ENCODE peak calls at places on chromosomes 1 and 21, in ten cellular contexts. X is ovary, J is endodermal cell, P is upper lobe of right lung, I is neural crest cell, N is Caco-2, V is progenitor cell of endocrine pancreas, K is GM06990, S is SK-N-SH, D is DND-41. R is an unnamed sample.

GRCh38 chr1:153540394-153541361 is at the start of gene S100A5:
- DNase-seq in J (no peak), N (no peak), S (no peak), D (peak), K (no peak), P (peak), I (no peak), X (peak), V (no peak), R (no peak)

GRCh38 chr1:203306089-203306969 is 1.0 kb downstream of the BTG2 start:
- DNase-seq in S (peak), I (no peak), D (peak), X (peak), N (peak), P (peak), K (no peak), V (no peak), J (peak), R (no peak)

GRCh38 chr1:236419502-236419901 is 25.4 kb downstream of the EDARADD start:
- DNase-seq in X (no peak), P (no peak), I (no peak), S (peak), K (no peak), V (no peak), J (no peak), D (no peak), N (no peak), R (no peak)

GRCh38 chr1:10816743-10817369 is 20.4 kb upstream of the CASZ1 start:
- DNase-seq in K (no peak), X (no peak), P (no peak), J (peak), I (no peak), N (no peak), V (no peak), S (no peak), D (no peak), R (no peak)

GRCh38 chr1:27366411-27367159 is at the start of gene MAP3K6:
- DNase-seq in N (peak), J (peak), S (peak), D (peak), V (peak), K (no peak), P (peak), X (peak), I (peak), R (no peak)

GRCh38 chr1:12770620-12771019 is 2.9 kb upstream of the PRAMEF12 start:
- DNase-seq in J (no peak), I (no peak), X (no peak), K (no peak), V (no peak), N (no peak), D (no peak), P (no peak), S (no peak), R (no peak)

GRCh38 chr21:41367598-41368360 is 6.0 kb downstream of the MX2 start:
- DNase-seq in K (peak), S (no peak), J (peak), P (no peak), X (no peak), D (no peak), V (no peak), I (no peak), N (no peak), R (peak)

GRCh38 chr1:146021046-146021445 is 489 bp downstream of the HJV start:
- DNase-seq in P (no peak), X (no peak), V (no peak), J (no peak), D (no peak), K (no peak), N (no peak), S (no peak), I (no peak), R (no peak)

GRCh38 chr1:2438641-2439040 is 26.3 kb upstream of the PEX10 start:
- DNase-seq in I (no peak), N (no peak), D (no peak), X (no peak), P (no peak), S (no peak), V (no peak), K (no peak), J (no peak), R (no peak)

GRCh38 chr1:33927721-33928120 is 63.8 kb downstream of the HMGB4 start:
- DNase-seq in J (no peak), D (no peak), V (no peak), N (no peak), K (no peak), X (no peak), I (no peak), S (no peak), P (no peak), R (no peak)
- TF ChIP-seq CTCF in J (no peak), D (no peak), V (no peak), N (no peak), K (no peak), X (no peak), I (no peak), S (no peak), P (no peak), R (no peak)

DNA sequence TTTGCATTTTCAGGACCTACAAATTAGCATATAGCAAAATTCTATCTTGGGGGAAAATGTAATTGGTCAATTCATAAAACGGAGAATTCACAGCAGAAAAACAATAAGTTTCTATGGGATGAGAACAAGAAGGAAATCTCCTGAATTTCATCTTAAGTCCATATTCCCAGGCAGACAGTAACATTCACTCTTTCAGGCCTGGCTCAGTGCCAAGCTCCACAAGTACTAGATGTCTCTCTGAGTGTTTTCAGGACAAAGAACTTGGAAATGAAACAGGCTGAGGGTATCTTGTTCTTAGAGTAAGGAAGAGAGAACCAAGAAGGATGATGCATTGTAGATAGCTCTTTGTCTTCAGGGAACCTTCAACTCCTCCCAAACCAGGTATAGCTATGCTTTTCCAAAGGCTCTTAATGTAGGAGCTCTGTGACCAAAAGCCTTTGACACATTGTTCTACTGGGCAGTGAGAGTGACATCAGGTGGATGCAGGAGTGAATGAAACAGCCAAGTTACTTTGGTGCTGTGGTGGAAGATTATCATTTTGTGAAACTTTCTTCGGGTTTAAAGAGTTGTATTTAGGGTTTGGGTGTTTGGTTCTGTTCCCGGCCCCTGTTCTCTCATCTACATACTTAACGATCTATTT is 298.3 kb downstream of the GPATCH2 start:
- DNase-seq in X (no peak), P (no peak), N (no peak), K (no peak), D (no peak), J (no peak), I (no peak), S (no peak), V (no peak), R (no peak)
- TF ChIP-seq CTCF in X (no peak), P (no peak), N (no peak), K (no peak), D (no peak), J (no peak), I (no peak), S (no peak), V (no peak), R (no peak)

GRCh38 chr1:188489336-188490112 is 1660.8 kb downstream of the PLA2G4A start:
- DNase-seq in N (no peak), J (peak), X (no peak), I (no peak), K (no peak), V (no peak), D (no peak), S (no peak), P (no peak), R (no peak)
- TF ChIP-seq CTCF in N (no peak), J (no peak), X (no peak), I (no peak), K (no peak), V (no peak), D (no peak), S (peak), P (no peak), R (no peak)

GRCh38 chr1:212950243-212951057 is at the start of gene VASH2:
- DNase-seq in K (peak), P (peak), X (peak), S (peak), N (peak), V (peak), I (peak), J (peak), D (no peak), R (peak)
- TF ChIP-seq CTCF in K (peak), P (no peak), X (no peak), S (no peak), N (no peak), V (no peak), I (no peak), J (peak), D (no peak), R (no peak)

DNA sequence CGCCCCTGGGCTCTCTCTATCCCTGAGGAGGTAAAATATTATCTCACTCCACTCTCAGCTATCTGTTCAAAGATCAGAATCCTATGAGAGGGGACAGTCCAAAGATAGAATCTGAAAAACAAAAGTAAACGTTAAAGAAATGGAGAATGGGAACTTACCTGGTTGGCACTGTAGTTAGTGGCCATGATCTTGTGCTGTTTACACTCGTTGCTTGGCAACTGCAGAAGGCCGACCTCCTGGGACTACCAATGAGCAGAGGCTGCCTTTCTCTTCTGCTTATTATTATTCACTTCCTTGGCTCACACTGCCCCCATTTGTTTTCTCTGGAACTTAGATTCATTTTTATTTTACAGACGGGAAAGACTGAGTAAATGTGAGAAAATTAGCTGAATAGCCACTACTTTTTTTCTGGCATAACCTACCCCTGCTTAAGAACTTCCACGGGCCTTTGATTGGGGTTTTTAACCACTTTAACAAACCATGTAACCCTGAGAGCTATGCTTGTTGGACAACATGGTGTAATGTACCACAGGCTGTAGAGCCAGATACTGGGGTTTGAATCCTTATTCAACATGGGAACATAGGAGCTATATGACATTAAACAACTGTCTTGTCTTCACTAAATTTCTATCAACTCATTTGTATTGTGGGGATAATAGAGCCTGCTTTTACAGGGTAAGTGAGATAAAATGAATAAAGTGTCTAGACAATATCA is at the start of gene CFAP126:
- DNase-seq in D (no peak), N (peak), I (peak), V (no peak), K (peak), P (no peak), S (peak), J (peak), X (peak), R (peak)
- TF ChIP-seq CTCF in D (no peak), N (no peak), I (peak), V (no peak), K (no peak), P (peak), S (peak), J (peak), X (no peak), R (no peak)

GRCh38 chr1:15273274-15273673 is 26.3 kb downstream of the FHAD1 start:
- DNase-seq in N (no peak), P (no peak), I (no peak), J (no peak), K (no peak), V (no peak), D (no peak), S (no peak), X (no peak), R (no peak)

GRCh38 chr1:15272009-15272781 is 25.2 kb downstream of the FHAD1 start:
- DNase-seq in S (peak), P (peak), V (peak), N (peak), J (peak), D (peak), X (peak), K (no peak), I (peak), R (no peak)

GRCh38 chr1:15275921-15276683 is 29.1 kb downstream of the FHAD1 start:
- DNase-seq in S (no peak), I (no peak), J (no peak), X (no peak), K (no peak), V (no peak), P (no peak), N (no peak), D (no peak), R (no peak)

GRCh38 chr1:15271196-15271595 is 24.2 kb downstream of the FHAD1 start:
- DNase-seq in I (no peak), X (no peak), V (no peak), J (peak), K (no peak), D (no peak), P (no peak), S (no peak), N (no peak), R (no peak)

DNA sequence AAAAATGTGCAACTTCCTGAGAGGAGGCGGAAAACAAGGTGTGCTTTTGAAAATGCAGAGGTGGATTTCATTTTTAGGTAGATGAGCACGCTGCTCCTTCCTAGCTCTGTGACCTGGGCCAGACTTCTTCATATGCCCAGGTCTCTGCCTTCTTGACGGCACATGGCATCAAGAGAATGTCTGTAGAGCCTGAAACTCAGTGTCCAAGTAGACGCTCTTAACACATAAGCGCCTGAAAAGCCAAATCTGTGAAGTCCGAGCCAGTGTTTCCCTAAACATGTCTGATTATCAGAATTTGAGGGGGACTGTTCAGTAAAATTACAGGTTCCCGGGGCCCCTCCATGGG is 25.7 kb downstream of the FHAD1 start:
- DNase-seq in X (no peak), P (no peak), V (no peak), I (no peak), J (no peak), D (no peak), K (no peak), N (no peak), S (no peak), R (no peak)
- TF ChIP-seq CTCF in X (peak), P (no peak), V (no peak), I (no peak), J (peak), D (no peak), K (no peak), N (no peak), S (peak), R (no peak)

GRCh38 chr21:39313042-39313456 is 383 bp downstream of the BRWD1 start:
- DNase-seq in K (no peak), S (peak), P (no peak), X (no peak), N (no peak), I (no peak), D (no peak), V (peak), J (no peak), R (no peak)

GRCh38 chr21:39312112-39313041 is 1.1 kb downstream of the BRWD1 start:
- DNase-seq in J (peak), P (peak), X (peak), D (peak), N (peak), K (peak), S (peak), I (peak), V (peak), R (peak)

GRCh38 chr21:39315603-39316002 is 2.2 kb upstream of the BRWD1 start:
- DNase-seq in V (no peak), J (no peak), P (no peak), I (no peak), K (no peak), S (no peak), X (no peak), N (no peak), D (no peak), R (no peak)

GRCh38 chr21:39314155-39315027 is 959 bp upstream of the BRWD1 start:
- DNase-seq in S (no peak), D (peak), V (peak), I (no peak), K (no peak), P (no peak), J (peak), X (peak), N (peak), R (no peak)

DNA sequence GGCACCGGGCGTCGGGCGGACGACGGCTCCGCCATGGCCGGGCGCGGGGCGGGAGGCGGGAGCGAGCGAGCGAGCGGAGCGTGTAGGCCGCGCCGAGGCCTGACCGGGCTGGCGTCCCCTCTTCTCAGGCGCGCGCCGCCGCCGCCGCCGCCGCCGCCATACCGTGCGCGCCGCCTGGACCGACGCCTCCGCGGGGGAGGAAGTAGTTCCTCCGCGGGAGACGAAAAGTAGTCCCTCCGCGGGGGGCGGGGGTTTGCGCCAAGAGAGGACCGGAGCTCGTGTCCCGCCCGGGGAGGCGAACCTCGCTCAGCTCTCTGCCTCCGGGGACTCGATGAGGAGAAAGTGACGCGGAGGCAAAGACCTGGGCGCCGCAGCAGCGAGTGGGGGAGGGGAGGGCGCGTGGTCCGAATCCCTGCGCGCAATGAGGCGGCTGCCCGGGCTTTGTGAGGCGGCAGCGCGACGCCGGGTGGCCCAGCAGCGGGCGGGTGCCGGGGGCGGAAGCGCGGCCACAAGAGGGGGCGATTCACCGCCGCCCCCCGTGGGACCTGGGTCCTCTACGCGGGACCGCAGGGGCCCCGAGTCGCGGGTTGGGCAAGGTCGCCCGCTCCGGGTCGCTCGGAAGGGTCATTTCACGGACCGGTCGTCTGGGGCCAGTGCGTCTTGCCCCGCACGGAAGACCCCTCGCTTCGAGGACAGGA is at the start of gene BRWD1:
- DNase-seq in P (peak), I (peak), V (peak), N (peak), J (peak), S (peak), K (peak), D (peak), X (peak), R (peak)
- TF ChIP-seq CTCF in P (peak), I (peak), V (peak), N (peak), J (peak), S (peak), K (no peak), D (peak), X (peak), R (no peak)

GRCh38 chr1:224856973-224857372 is 72.5 kb upstream of the DNAH14 start:
- DNase-seq in K (no peak), V (no peak), N (no peak), S (no peak), I (no peak), J (no peak), X (no peak), P (no peak), D (no peak), R (no peak)

GRCh38 chr1:224851850-224852261 is 77.6 kb upstream of the DNAH14 start:
- DNase-seq in S (no peak), N (no peak), J (peak), X (no peak), I (no peak), P (no peak), V (no peak), D (no peak), K (no peak), R (no peak)

GRCh38 chr1:224851210-224851849 is 78.1 kb upstream of the DNAH14 start:
- DNase-seq in I (peak), P (peak), N (peak), D (peak), J (peak), X (peak), S (peak), V (peak), K (peak), R (no peak)

GRCh38 chr1:224850446-224850845 is 79.0 kb upstream of the DNAH14 start:
- DNase-seq in I (no peak), S (no peak), X (no peak), D (no peak), J (no peak), K (no peak), N (no peak), V (no peak), P (no peak), R (no peak)

DNA sequence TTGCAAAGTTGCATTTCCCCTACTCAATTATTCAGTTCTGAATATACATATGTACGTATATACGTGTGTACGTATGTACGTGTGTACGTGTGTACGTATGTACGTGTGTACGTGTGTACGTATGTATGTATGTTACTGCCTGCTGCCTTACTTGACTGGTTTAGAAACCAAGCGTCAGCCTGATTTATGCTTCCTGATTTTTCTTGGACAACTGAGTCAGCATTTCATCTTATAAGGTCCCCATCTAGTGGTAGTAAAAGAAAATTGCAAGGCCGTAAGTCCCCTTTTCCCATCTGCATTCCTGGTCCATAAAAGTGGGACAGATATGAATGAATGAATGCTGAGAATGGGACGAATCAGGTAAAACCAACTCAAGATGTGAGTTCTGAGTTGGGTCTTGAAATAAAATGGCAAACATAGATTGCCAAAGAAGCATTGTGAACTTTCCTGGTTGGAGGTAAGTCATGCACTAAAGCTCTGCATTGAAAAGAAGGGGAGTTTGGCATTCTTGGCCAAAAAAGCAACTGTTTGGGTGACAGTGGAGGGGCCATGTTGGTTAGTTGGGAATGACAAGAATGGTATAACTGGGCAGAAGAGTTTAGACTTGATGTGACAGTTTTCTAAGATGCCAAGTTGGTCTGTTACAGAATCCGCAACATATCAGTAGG is 76.4 kb upstream of the DNAH14 start:
- DNase-seq in J (no peak), V (no peak), D (peak), K (peak), N (no peak), S (peak), P (no peak), I (no peak), X (no peak), R (no peak)
- TF ChIP-seq CTCF in J (peak), V (peak), D (peak), K (peak), N (peak), S (peak), P (peak), I (peak), X (peak), R (no peak)

DNA sequence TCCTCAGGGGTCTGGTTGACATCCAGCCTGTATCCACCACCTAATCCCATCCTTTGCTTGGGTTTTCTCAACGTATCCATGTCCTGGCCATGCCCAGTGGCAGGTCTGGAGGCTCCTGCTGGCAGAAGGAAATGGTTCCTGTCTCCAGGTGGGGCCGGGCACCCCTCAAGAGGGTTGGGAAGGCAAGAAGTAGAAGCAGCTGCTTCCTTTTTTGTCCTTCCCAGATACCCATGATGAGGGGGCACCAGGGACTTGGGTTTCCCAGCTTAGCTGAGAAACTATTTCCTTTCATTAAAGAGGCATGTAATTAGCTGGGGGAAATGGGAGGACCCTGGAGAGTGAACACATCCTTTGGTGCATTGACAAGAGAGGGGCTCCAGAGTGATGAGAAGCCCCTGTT is 21.1 kb upstream of the SLC45A3 start:
- DNase-seq in S (no peak), I (no peak), X (no peak), N (no peak), J (no peak), V (no peak), K (no peak), D (no peak), P (no peak), R (no peak)
- TF ChIP-seq CTCF in S (no peak), I (no peak), X (no peak), N (no peak), J (no peak), V (no peak), K (no peak), D (no peak), P (no peak), R (no peak)

GRCh38 chr1:244383278-244383884 is 68.3 kb downstream of the ADSS2 start:
- DNase-seq in V (no peak), K (no peak), P (no peak), J (no peak), X (no peak), S (no peak), N (no peak), I (no peak), D (no peak), R (no peak)
- TF ChIP-seq CTCF in V (no peak), K (no peak), P (no peak), J (peak), X (no peak), S (no peak), N (no peak), I (peak), D (no peak), R (no peak)

R was measured in activated B cell treated with CpG ODN at 0.5 μM for 24 hours.